ENCODE peak calls at places on chromosomes 13 and 19, in six cellular contexts. W, Z, X, R, J and H are unnamed samples.

GRCh38 chr19:35081201-35081600 is 34.4 kb upstream of the FXYD3 start:
- DNase-seq in J (no peak), X (no peak), W (no peak), R (no peak), Z (no peak), H (no peak)

GRCh38 chr13:53131361-53131760 is 102.7 kb downstream of the OLFM4 start:
- DNase-seq in W (no peak), X (no peak), J (no peak), R (no peak), Z (no peak), H (no peak)

GRCh38 chr13:59480398-59480797 is 683.3 kb downstream of the DIAPH3 start:
- DNase-seq in R (no peak), J (no peak), X (no peak), W (no peak), Z (no peak), H (no peak)

GRCh38 chr19:44587863-44588752 is 25.3 kb upstream of the IGSF23 start:
- DNase-seq in R (no peak), Z (no peak), J (peak), W (no peak), X (no peak), H (no peak)

GRCh38 chr19:608155-609000 is 18.7 kb downstream of the HCN2 start:
- DNase-seq in R (no peak), Z (no peak), W (no peak), J (no peak), X (no peak), H (no peak)

GRCh38 chr19:16330368-16330801 is 5.8 kb downstream of the KLF2 start:
- DNase-seq in X (no peak), R (no peak), W (peak), J (peak), Z (peak), H (peak)

GRCh38 chr19:17847538-17848366 is at the start of gene JAK3:
- DNase-seq in R (peak), J (peak), X (peak), W (no peak), Z (no peak), H (peak)

GRCh38 chr19:4061178-4061682 is 5.5 kb downstream of the ZBTB7A start:
- DNase-seq in J (no peak), Z (peak), W (no peak), X (no peak), R (no peak), H (peak)

GRCh38 chr19:5085566-5085965 is 116.7 kb downstream of the KDM4B start:
- DNase-seq in Z (no peak), J (no peak), R (no peak), X (no peak), W (no peak), H (no peak)

GRCh38 chr19:34254552-34255432 is at the start of gene GARRE1:
- DNase-seq in W (no peak), Z (no peak), R (peak), X (peak), J (peak), H (peak)

GRCh38 chr19:46416077-46416709 is 2.8 kb upstream of the CCDC8 start:
- DNase-seq in J (peak), Z (peak), X (peak), R (peak), W (no peak), H (peak)

GRCh38 chr19:3469638-3470499 is 10.5 kb downstream of the SMIM24 start:
- DNase-seq in J (no peak), R (no peak), X (no peak), W (no peak), Z (no peak), H (no peak)

GRCh38 chr13:35891973-35892441 is 239.2 kb downstream of the DCLK1 start:
- DNase-seq in Z (no peak), J (peak), R (no peak), W (no peak), X (no peak), H (no peak)

GRCh38 chr19:44002566-44003460 is at the start of gene ZNF230:
- DNase-seq in W (peak), R (peak), J (peak), Z (peak), X (peak), H (peak)

GRCh38 chr13:98959299-98959698 is 18.6 kb downstream of the DOCK9 start:
- DNase-seq in W (no peak), Z (no peak), X (no peak), R (no peak), J (no peak), H (no peak)

GRCh38 chr19:46659151-46660007 is 1.6 kb downstream of the DACT3 start:
- DNase-seq in Z (peak), J (no peak), R (peak), W (no peak), X (peak), H (peak)

GRCh38 chr19:50909240-50910070 is 1.7 kb downstream of the KLK4 start:
- DNase-seq in Z (no peak), W (no peak), X (peak), J (no peak), R (peak), H (no peak)

GRCh38 chr19:46180701-46181385 is 32.8 kb downstream of the IGFL2 start:
- DNase-seq in W (no peak), X (no peak), J (peak), R (no peak), Z (peak), H (no peak)

GRCh38 chr19:58096884-58097283 is 1.1 kb downstream of the ZSCAN18 start:
- DNase-seq in X (no peak), W (no peak), Z (no peak), R (no peak), J (no peak), H (no peak)

GRCh38 chr19:39409207-39409885 is 2.7 kb downstream of the ZFP36 start:
- DNase-seq in R (no peak), W (peak), Z (peak), X (no peak), J (peak), H (peak)

GRCh38 chr13:32650705-32651311 is 64.6 kb downstream of the PDS5B start:
- DNase-seq in J (peak), W (no peak), R (peak), Z (no peak), X (peak), H (peak)

GRCh38 chr19:28334419-28334818 is 878.5 kb downstream of the UQCRFS1 start:
- DNase-seq in W (no peak), X (no peak), R (no peak), J (no peak), Z (no peak), H (no peak)

GRCh38 chr19:37077615-37077928 is 661 bp upstream of the ZNF420 start:
- DNase-seq in R (no peak), W (no peak), J (peak), X (peak), Z (no peak), H (no peak)
- H3K27ac ChIP-seq in R (no peak), W (peak), J (peak), X (peak), Z (peak), H (peak)

GRCh38 chr13:20547479-20547908 is 19.5 kb upstream of the IFT88 start:
- DNase-seq in R (no peak), W (no peak), Z (no peak), J (no peak), X (no peak), H (no peak)
- H3K27ac ChIP-seq in R (no peak), W (no peak), Z (no peak), J (no peak), X (no peak), H (no peak)

GRCh38 chr13:114065141-114065925 is 67.1 kb downstream of the RASA3 start:
- DNase-seq in X (no peak), W (peak), J (peak), Z (peak), R (peak), H (peak)

GRCh38 chr13:114067381-114067885 is 65.0 kb downstream of the RASA3 start:
- DNase-seq in X (no peak), R (no peak), Z (no peak), J (peak), W (no peak), H (peak)

GRCh38 chr13:114065926-114066774 is 66.3 kb downstream of the RASA3 start:
- DNase-seq in W (no peak), J (no peak), X (no peak), R (no peak), Z (no peak), H (peak)

GRCh38 chr13:114067886-114068722 is 64.3 kb downstream of the RASA3 start:
- DNase-seq in J (no peak), W (no peak), Z (peak), X (no peak), R (no peak), H (peak)

DNA sequence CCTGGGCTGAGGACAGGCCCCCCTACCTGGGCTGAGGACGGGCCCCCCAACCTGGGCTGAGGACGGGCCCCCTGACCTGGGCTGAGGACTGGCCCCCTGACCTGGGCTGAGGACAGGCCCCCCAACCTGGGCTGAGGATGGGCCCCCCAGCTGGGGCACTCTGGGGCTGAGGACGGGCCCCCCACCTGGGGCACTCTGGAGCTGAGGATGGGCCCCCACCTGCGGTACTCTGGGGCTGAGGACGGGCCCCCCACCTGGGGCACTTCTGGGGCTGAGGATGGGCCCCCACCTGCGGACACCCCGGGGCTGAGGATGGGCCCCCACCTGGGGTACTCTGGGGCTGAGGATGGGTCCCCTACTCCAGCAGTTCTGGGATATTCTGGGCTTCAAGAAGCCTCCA is 65.5 kb downstream of the RASA3 start:
- DNase-seq in W (no peak), R (no peak), J (no peak), X (no peak), Z (no peak), H (peak)
- H3K27ac ChIP-seq in W (peak), R (no peak), J (peak), X (no peak), Z (peak), H (peak)

DNA sequence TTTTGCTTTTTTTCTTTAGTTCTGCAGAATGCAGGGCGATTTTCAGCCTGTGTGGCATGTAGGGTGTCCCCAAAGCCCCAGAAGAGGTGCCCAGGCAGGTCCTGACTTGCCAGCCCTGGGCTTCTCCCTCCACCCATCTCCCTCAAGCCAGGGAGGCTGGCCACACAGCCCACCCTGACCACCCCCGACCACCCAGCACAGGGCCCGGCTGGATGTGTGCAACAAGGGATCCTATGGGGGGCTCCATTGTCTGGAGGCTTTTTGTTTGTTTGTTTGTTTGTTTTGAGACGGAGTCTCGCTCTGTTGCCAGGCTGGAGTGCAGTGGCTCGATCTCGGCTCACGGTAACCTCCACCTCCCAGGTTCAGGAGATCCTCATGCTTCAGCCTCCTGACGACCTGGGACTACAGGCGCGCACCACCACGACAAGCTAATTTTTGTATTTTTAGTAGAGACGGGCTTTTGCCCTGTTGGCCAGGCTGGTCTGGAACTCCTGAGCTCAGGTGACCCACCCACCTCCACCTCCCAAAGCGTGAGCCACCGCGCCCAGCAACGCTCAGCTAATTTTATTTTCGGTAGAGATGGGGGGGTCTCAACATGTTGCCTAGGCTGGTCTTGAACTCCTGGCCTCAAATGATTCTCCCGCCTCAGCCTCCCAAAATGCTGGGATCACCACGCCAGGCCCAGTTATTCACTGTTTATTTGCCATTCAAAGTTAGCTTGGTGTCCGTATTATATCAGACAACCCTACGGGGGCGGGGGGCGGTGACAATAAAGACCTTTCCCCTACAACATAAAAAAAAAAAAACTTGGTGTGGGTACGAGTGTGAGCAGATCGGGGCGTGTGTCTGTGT is 7.8 kb upstream of the MKNK2 start:
- DNase-seq in J (no peak), W (no peak), Z (no peak), R (no peak), X (no peak), H (no peak)
- H3K27ac ChIP-seq in J (peak), W (peak), Z (peak), R (peak), X (peak), H (peak)

DNA sequence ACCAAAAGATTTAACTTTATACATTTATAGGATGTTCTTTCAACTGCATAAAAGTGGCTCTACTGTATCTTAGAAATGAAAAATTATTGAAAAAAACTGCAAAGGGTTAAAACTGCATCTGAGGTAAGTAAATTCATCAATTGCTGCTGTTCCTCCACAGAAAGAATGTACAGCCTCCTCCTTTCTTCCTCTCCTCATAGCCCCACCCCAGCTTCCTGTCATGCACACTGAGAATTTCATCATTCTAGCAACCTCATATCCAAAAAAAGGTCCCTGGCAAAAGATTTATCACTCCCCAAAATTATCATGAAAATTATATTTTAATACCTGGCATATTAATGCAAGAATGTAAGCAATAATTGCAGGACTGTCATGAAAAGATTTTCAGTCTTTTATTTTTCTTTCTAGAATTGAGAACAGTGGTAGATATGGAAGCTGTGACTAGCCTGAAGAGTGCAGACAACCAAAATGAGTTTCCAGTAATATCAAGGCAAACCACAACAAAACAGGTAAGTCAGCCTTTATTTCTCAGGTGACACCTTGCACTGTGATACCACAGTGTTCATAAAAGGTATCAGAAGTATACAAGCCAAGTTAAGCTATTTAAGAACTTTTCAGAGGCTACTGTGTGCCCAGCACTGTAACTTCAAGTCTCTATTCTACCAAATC is 110.8 kb downstream of the SUCLA2 start:
- DNase-seq in X (no peak), R (no peak), J (no peak), Z (no peak), W (no peak), H (no peak)
- H3K27ac ChIP-seq in X (no peak), R (no peak), J (no peak), Z (no peak), W (no peak), H (no peak)